ENCODE peak calls at places on chromosome 9, in six cellular contexts. One of them, this sample, is unnamed.

GRCh38 chr9:5446451-5447236 is 3.7 kb upstream of the CD274 start:
- DNase-seq in AG09319: no peak
- DNase-seq in lower leg skin: no peak
- DNase-seq in GM13977: no peak
- DNase-seq in mammary epithelial cell: peak; percentile 79
- DNase-seq in A549: no peak
- DNase-seq in this sample: no peak

GRCh38 chr9:28941856-28942255 is 1368.6 kb upstream of the C9orf72 start:
- DNase-seq in AG09319: no peak
- DNase-seq in lower leg skin: no peak
- DNase-seq in GM13977: no peak
- DNase-seq in mammary epithelial cell: no peak
- DNase-seq in A549: no peak
- DNase-seq in this sample: no peak

GRCh38 chr9:82031538-82032280 is 43.1 kb downstream of the SPATA31D1 start:
- DNase-seq in AG09319: peak; percentile 74
- DNase-seq in lower leg skin: peak; percentile 78
- DNase-seq in GM13977: no peak
- DNase-seq in mammary epithelial cell: peak; percentile 79
- DNase-seq in A549: no peak
- DNase-seq in this sample: no peak

GRCh38 chr9:127058645-127059021 is 63.8 kb downstream of the ANGPTL2 start:
- DNase-seq in AG09319: no peak
- DNase-seq in lower leg skin: no peak
- DNase-seq in GM13977: no peak
- DNase-seq in mammary epithelial cell: no peak
- DNase-seq in A549: no peak
- DNase-seq in this sample: no peak

GRCh38 chr9:22147818-22148573 is 138.9 kb upstream of the CDKN2B start:
- DNase-seq in AG09319: no peak
- DNase-seq in lower leg skin: no peak
- DNase-seq in GM13977: no peak
- DNase-seq in mammary epithelial cell: peak; percentile 99
- DNase-seq in A549: no peak
- DNase-seq in this sample: peak; percentile 47

GRCh38 chr9:132293145-132293721 is 61.6 kb downstream of the SETX start:
- DNase-seq in AG09319: no peak
- DNase-seq in lower leg skin: no peak
- DNase-seq in GM13977: no peak
- DNase-seq in mammary epithelial cell: no peak
- DNase-seq in A549: no peak
- DNase-seq in this sample: no peak

GRCh38 chr9:14373319-14373632 is 59.3 kb upstream of the NFIB start:
- DNase-seq in AG09319: no peak
- DNase-seq in lower leg skin: no peak
- DNase-seq in GM13977: no peak
- DNase-seq in mammary epithelial cell: no peak
- DNase-seq in A549: no peak
- DNase-seq in this sample: no peak

GRCh38 chr9:129143461-129143927 is 32.3 kb downstream of the PTPA start:
- DNase-seq in AG09319: no peak
- DNase-seq in lower leg skin: no peak
- DNase-seq in GM13977: no peak
- DNase-seq in mammary epithelial cell: no peak
- DNase-seq in A549: no peak
- DNase-seq in this sample: no peak

GRCh38 chr9:130345009-130345992 is 79.7 kb downstream of the HMCN2 start:
- DNase-seq in AG09319: no peak
- DNase-seq in lower leg skin: no peak
- DNase-seq in GM13977: no peak
- DNase-seq in mammary epithelial cell: no peak
- DNase-seq in A549: no peak
- DNase-seq in this sample: no peak

GRCh38 chr9:127706836-127707241 is at the start of gene CFAP157:
- DNase-seq in AG09319: no peak
- DNase-seq in lower leg skin: no peak
- DNase-seq in GM13977: no peak
- DNase-seq in mammary epithelial cell: no peak
- DNase-seq in A549: peak; percentile 55
- DNase-seq in this sample: no peak

GRCh38 chr9:20271723-20272122 is 350.6 kb downstream of the MLLT3 start:
- DNase-seq in AG09319: no peak
- DNase-seq in lower leg skin: no peak
- DNase-seq in GM13977: no peak
- DNase-seq in mammary epithelial cell: no peak
- DNase-seq in A549: no peak
- DNase-seq in this sample: no peak

GRCh38 chr9:36791204-36791948 is 218.7 kb downstream of the MELK start:
- DNase-seq in AG09319: no peak
- DNase-seq in lower leg skin: no peak
- DNase-seq in GM13977: no peak
- DNase-seq in mammary epithelial cell: peak; percentile 21
- DNase-seq in A549: no peak
- DNase-seq in this sample: no peak

GRCh38 chr9:36797471-36798220 is 225.0 kb downstream of the MELK start:
- DNase-seq in AG09319: no peak
- DNase-seq in lower leg skin: no peak
- DNase-seq in GM13977: no peak
- DNase-seq in mammary epithelial cell: no peak
- DNase-seq in A549: no peak
- DNase-seq in this sample: no peak

GRCh38 chr9:36798350-36799065 is 225.8 kb downstream of the MELK start:
- DNase-seq in AG09319: no peak
- DNase-seq in lower leg skin: no peak
- DNase-seq in GM13977: no peak
- DNase-seq in mammary epithelial cell: no peak
- DNase-seq in A549: peak; percentile 76
- DNase-seq in this sample: no peak

GRCh38 chr9:36793277-36793676 is 220.6 kb downstream of the MELK start:
- DNase-seq in AG09319: no peak
- DNase-seq in lower leg skin: no peak
- DNase-seq in GM13977: no peak
- DNase-seq in mammary epithelial cell: no peak
- DNase-seq in A549: no peak
- DNase-seq in this sample: no peak

GRCh38 chr9:36796671-36797419 is 224.2 kb downstream of the MELK start:
- DNase-seq in AG09319: no peak
- DNase-seq in lower leg skin: no peak
- DNase-seq in GM13977: no peak
- DNase-seq in mammary epithelial cell: no peak
- DNase-seq in A549: no peak
- DNase-seq in this sample: no peak
- TF ChIP-seq CTCF in AG09319: no peak
- TF ChIP-seq CTCF in lower leg skin: no peak
- TF ChIP-seq CTCF in GM13977: no peak
- TF ChIP-seq CTCF in mammary epithelial cell: no peak
- TF ChIP-seq CTCF in A549: no peak
- TF ChIP-seq CTCF in this sample: no peak

GRCh38 chr9:134324359-134325095 is 1.7 kb upstream of the RXRA start:
- DNase-seq in AG09319: no peak
- DNase-seq in lower leg skin: no peak
- DNase-seq in GM13977: no peak
- DNase-seq in mammary epithelial cell: no peak
- DNase-seq in A549: no peak
- DNase-seq in this sample: peak; percentile 15

GRCh38 chr9:134327671-134328231 is 1.5 kb downstream of the RXRA start:
- DNase-seq in AG09319: no peak
- DNase-seq in lower leg skin: no peak
- DNase-seq in GM13977: no peak
- DNase-seq in mammary epithelial cell: peak; percentile 17
- DNase-seq in A549: no peak
- DNase-seq in this sample: no peak

GRCh38 chr9:134326754-134327526 is 685 bp downstream of the RXRA start:
- DNase-seq in AG09319: no peak
- DNase-seq in lower leg skin: no peak
- DNase-seq in GM13977: peak; percentile 73
- DNase-seq in mammary epithelial cell: peak; percentile 42
- DNase-seq in A549: peak; percentile 60
- DNase-seq in this sample: no peak

GRCh38 chr9:134325096-134325812 is 1.0 kb upstream of the RXRA start:
- DNase-seq in AG09319: no peak
- DNase-seq in lower leg skin: peak; percentile 54
- DNase-seq in GM13977: peak; percentile 72
- DNase-seq in mammary epithelial cell: peak; percentile 74
- DNase-seq in A549: peak; percentile 54
- DNase-seq in this sample: no peak

GRCh38 chr9:134325813-134326753 is at the start of gene RXRA:
- DNase-seq in AG09319: peak; percentile 70
- DNase-seq in lower leg skin: peak; percentile 69
- DNase-seq in GM13977: peak; percentile 88
- DNase-seq in mammary epithelial cell: peak; percentile 77
- DNase-seq in A549: peak; percentile 78
- DNase-seq in this sample: peak; percentile 44
- TF ChIP-seq CTCF in AG09319: peak; percentile 17
- TF ChIP-seq CTCF in lower leg skin: no peak
- TF ChIP-seq CTCF in GM13977: peak; percentile 38
- TF ChIP-seq CTCF in mammary epithelial cell: no peak
- TF ChIP-seq CTCF in A549: no peak
- TF ChIP-seq CTCF in this sample: peak; percentile 17

GRCh38 chr9:76655970-76656369 is 108.3 kb upstream of the PCA3 start:
- DNase-seq in AG09319: no peak
- DNase-seq in lower leg skin: no peak
- DNase-seq in GM13977: no peak
- DNase-seq in mammary epithelial cell: no peak
- DNase-seq in A549: no peak
- DNase-seq in this sample: no peak

GRCh38 chr9:76655121-76655531 is 109.1 kb upstream of the PCA3 start:
- DNase-seq in AG09319: no peak
- DNase-seq in lower leg skin: no peak
- DNase-seq in GM13977: no peak
- DNase-seq in mammary epithelial cell: no peak
- DNase-seq in A549: no peak
- DNase-seq in this sample: no peak

GRCh38 chr9:76657265-76657664 is 107.0 kb upstream of the PCA3 start:
- DNase-seq in AG09319: no peak
- DNase-seq in lower leg skin: no peak
- DNase-seq in GM13977: no peak
- DNase-seq in mammary epithelial cell: no peak
- DNase-seq in A549: no peak
- DNase-seq in this sample: no peak

GRCh38 chr9:76662476-76663281 is 101.6 kb upstream of the PCA3 start:
- DNase-seq in AG09319: no peak
- DNase-seq in lower leg skin: no peak
- DNase-seq in GM13977: no peak
- DNase-seq in mammary epithelial cell: no peak
- DNase-seq in A549: no peak
- DNase-seq in this sample: no peak

DNA sequence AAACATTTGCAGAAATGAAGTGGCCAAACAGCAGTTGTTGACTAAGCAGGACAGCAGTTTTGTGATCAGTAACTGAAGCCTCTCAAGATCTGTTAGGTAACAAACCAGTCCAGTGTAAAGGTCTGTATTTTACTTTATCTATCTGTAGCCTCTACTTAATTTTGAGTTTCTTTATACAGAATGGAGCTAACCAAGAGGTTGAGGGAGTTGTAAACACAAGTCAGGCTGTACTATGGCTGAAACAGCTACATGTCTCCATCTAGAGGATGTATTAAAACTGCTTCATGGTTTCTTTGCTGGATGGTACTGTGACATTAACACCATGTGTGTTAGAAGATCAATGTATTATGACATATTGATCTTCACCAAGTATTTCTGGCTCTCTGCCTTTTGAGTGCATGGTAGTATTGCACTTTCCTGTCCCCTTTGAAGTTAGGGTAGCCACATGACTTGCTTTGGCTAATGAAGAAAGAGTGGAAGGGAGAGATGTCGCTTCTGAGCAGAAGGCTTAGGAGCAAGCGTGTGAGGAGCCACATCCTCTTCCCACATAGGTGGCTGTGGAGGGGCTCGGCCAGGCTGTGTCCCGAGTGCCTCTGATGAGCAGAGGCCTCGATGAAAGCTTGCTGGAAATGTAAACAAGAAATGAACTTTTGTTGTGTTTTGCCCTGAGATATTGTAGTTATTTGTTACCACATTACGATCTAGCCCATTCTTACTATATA is 105.6 kb upstream of the PCA3 start:
- DNase-seq in AG09319: peak; percentile 54
- DNase-seq in lower leg skin: no peak
- DNase-seq in GM13977: peak; percentile 66
- DNase-seq in mammary epithelial cell: peak; percentile 48
- DNase-seq in A549: peak; percentile 35
- DNase-seq in this sample: no peak
- TF ChIP-seq CTCF in AG09319: peak; percentile 72
- TF ChIP-seq CTCF in lower leg skin: no peak
- TF ChIP-seq CTCF in GM13977: peak; percentile 63
- TF ChIP-seq CTCF in mammary epithelial cell: peak; percentile 76
- TF ChIP-seq CTCF in A549: peak; percentile 62
- TF ChIP-seq CTCF in this sample: peak; percentile 70

GRCh38 chr9:136132500-136133050 is 13.9 kb upstream of the TMEM250 start:
- DNase-seq in AG09319: no peak
- DNase-seq in lower leg skin: no peak
- DNase-seq in GM13977: no peak
- DNase-seq in mammary epithelial cell: no peak
- DNase-seq in A549: no peak
- DNase-seq in this sample: no peak

GRCh38 chr9:136133959-136134484 is 15.3 kb upstream of the TMEM250 start:
- DNase-seq in AG09319: no peak
- DNase-seq in lower leg skin: no peak
- DNase-seq in GM13977: no peak
- DNase-seq in mammary epithelial cell: no peak
- DNase-seq in A549: no peak
- DNase-seq in this sample: no peak

GRCh38 chr9:136131629-136132499 is 13.2 kb upstream of the TMEM250 start:
- DNase-seq in AG09319: no peak
- DNase-seq in lower leg skin: no peak
- DNase-seq in GM13977: no peak
- DNase-seq in mammary epithelial cell: no peak
- DNase-seq in A549: no peak
- DNase-seq in this sample: no peak

GRCh38 chr9:136135326-136136126 is 16.9 kb upstream of the TMEM250 start:
- DNase-seq in AG09319: no peak
- DNase-seq in lower leg skin: no peak
- DNase-seq in GM13977: no peak
- DNase-seq in mammary epithelial cell: no peak
- DNase-seq in A549: no peak
- DNase-seq in this sample: no peak

DNA sequence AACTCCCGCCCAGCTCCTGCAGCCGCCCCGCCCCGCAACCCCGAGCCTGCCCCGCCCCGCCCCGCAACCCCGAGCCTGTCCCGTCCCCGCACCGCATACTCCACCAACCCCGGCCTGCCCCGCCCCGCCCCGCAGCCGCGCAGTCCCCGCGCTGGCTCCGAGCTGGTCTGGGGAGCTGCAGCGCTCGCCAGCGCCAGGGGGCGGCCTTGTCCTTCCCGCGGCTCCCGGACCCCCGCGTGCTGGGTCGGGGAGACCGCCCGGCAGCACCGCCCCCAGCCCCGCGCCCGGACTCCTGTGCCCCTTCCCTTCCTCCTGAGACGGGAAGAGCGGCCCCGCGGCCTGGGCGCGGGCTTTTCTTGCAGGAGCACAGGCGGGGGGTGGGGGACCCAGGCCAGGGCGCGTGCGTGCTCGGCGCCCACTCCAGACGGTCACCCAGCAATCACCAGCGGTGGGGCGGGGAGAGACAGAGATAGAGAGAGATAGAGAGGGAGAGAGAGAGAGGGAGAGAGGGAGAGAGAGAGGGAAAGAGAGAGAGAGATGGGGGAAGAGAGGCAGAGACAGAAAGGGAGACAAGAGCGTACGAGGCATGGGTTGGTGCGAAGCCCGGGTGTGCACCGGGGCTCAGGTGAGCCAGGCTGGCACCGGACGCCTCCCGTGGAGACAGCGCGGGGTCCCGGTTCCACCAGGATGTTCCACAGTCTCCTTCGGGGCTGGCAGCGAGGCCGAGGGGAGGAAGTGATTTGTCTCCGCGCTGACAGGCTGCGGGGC is 14.7 kb upstream of the TMEM250 start:
- DNase-seq in AG09319: no peak
- DNase-seq in lower leg skin: no peak
- DNase-seq in GM13977: peak; percentile 82
- DNase-seq in mammary epithelial cell: no peak
- DNase-seq in A549: peak; percentile 73
- DNase-seq in this sample: peak; percentile 35
- TF ChIP-seq CTCF in AG09319: peak; percentile 25
- TF ChIP-seq CTCF in lower leg skin: no peak
- TF ChIP-seq CTCF in GM13977: peak; percentile 62
- TF ChIP-seq CTCF in mammary epithelial cell: peak; percentile 46
- TF ChIP-seq CTCF in A549: peak; percentile 53
- TF ChIP-seq CTCF in this sample: peak; percentile 65

This sample was measured in activated CD8-positive, alpha-beta T cell treated with anti-CD3 and anti-CD28 coated beads for 36 hours.